ENCODE peak calls at places on chromosomes 11 and 22, in six cellular contexts. One of them, this sample, is unnamed.

GRCh38 chr11:79314906-79315689 is 125.7 kb downstream of the TENM4 start:
- DNase-seq in mesendoderm: peak; percentile 70
- DNase-seq in CD8-positive, alpha-beta memory T cell: no peak
- DNase-seq in ovary: no peak
- DNase-seq in cardiac muscle cell: peak; percentile 80
- DNase-seq in lung: no peak
- DNase-seq in this sample: peak; percentile 33

GRCh38 chr22:27515091-27515523 is 286.4 kb downstream of the MN1 start:
- DNase-seq in mesendoderm: no peak
- DNase-seq in cardiac muscle cell: no peak
- DNase-seq in ovary: no peak
- DNase-seq in CD8-positive, alpha-beta memory T cell: no peak
- DNase-seq in lung: no peak
- DNase-seq in this sample: no peak

GRCh38 chr22:43152355-43153071 is 1.2 kb downstream of the TSPO start:
- DNase-seq in mesendoderm: peak; percentile 11
- DNase-seq in ovary: peak; percentile 52
- DNase-seq in CD8-positive, alpha-beta memory T cell: peak; percentile 47
- DNase-seq in lung: peak; percentile 81
- DNase-seq in cardiac muscle cell: no peak
- DNase-seq in this sample: no peak

GRCh38 chr11:15599376-15599775 is 484.7 kb downstream of the INSC start:
- DNase-seq in lung: no peak
- DNase-seq in cardiac muscle cell: no peak
- DNase-seq in ovary: no peak
- DNase-seq in mesendoderm: no peak
- DNase-seq in CD8-positive, alpha-beta memory T cell: no peak
- DNase-seq in this sample: no peak

GRCh38 chr11:76073716-76074115 is 132.6 kb downstream of the WNT11 start:
- DNase-seq in ovary: no peak
- DNase-seq in lung: no peak
- DNase-seq in mesendoderm: no peak
- DNase-seq in CD8-positive, alpha-beta memory T cell: no peak
- DNase-seq in cardiac muscle cell: no peak
- DNase-seq in this sample: no peak

GRCh38 chr11:93569496-93569895 is 26.3 kb upstream of the SMCO4 start:
- DNase-seq in lung: no peak
- DNase-seq in mesendoderm: no peak
- DNase-seq in CD8-positive, alpha-beta memory T cell: no peak
- DNase-seq in ovary: no peak
- DNase-seq in cardiac muscle cell: no peak
- DNase-seq in this sample: no peak

GRCh38 chr11:22920939-22921565 is 60.8 kb upstream of the CCDC179 start:
- DNase-seq in mesendoderm: peak; percentile 88
- DNase-seq in CD8-positive, alpha-beta memory T cell: no peak
- DNase-seq in ovary: no peak
- DNase-seq in cardiac muscle cell: peak; percentile 60
- DNase-seq in lung: no peak
- DNase-seq in this sample: peak; percentile 27

GRCh38 chr11:6586434-6587359 is 16.7 kb downstream of the RRP8 start:
- DNase-seq in mesendoderm: no peak
- DNase-seq in ovary: no peak
- DNase-seq in CD8-positive, alpha-beta memory T cell: no peak
- DNase-seq in lung: peak; percentile 25
- DNase-seq in cardiac muscle cell: no peak
- DNase-seq in this sample: no peak

GRCh38 chr22:44336962-44337657 is 24.4 kb upstream of the SHISAL1 start:
- DNase-seq in CD8-positive, alpha-beta memory T cell: no peak
- DNase-seq in mesendoderm: no peak
- DNase-seq in lung: no peak
- DNase-seq in cardiac muscle cell: no peak
- DNase-seq in ovary: no peak
- DNase-seq in this sample: no peak

GRCh38 chr11:133019545-133019944 is 512.8 kb downstream of the OPCML start:
- DNase-seq in CD8-positive, alpha-beta memory T cell: no peak
- DNase-seq in mesendoderm: no peak
- DNase-seq in ovary: no peak
- DNase-seq in cardiac muscle cell: no peak
- DNase-seq in lung: no peak
- DNase-seq in this sample: no peak

GRCh38 chr11:94325681-94326080 is 21.3 kb downstream of the IZUMO1R start:
- DNase-seq in lung: no peak
- DNase-seq in cardiac muscle cell: peak; percentile 32
- DNase-seq in ovary: no peak
- DNase-seq in mesendoderm: peak; percentile 83
- DNase-seq in CD8-positive, alpha-beta memory T cell: peak; percentile 24
- DNase-seq in this sample: peak; percentile 31

GRCh38 chr22:24703101-24703500 is 71.4 kb downstream of the PIWIL3 start:
- DNase-seq in ovary: no peak
- DNase-seq in lung: no peak
- DNase-seq in CD8-positive, alpha-beta memory T cell: no peak
- DNase-seq in mesendoderm: no peak
- DNase-seq in cardiac muscle cell: no peak
- DNase-seq in this sample: no peak

GRCh38 chr11:87299041-87299481 is 261.3 kb downstream of the TMEM135 start:
- DNase-seq in lung: no peak
- DNase-seq in mesendoderm: peak; percentile 75
- DNase-seq in CD8-positive, alpha-beta memory T cell: no peak
- DNase-seq in cardiac muscle cell: no peak
- DNase-seq in ovary: no peak
- DNase-seq in this sample: no peak

GRCh38 chr11:117814766-117815261 is 9.7 kb downstream of the FXYD2 start:
- DNase-seq in CD8-positive, alpha-beta memory T cell: peak; percentile 71
- DNase-seq in cardiac muscle cell: peak; percentile 66
- DNase-seq in mesendoderm: no peak
- DNase-seq in lung: peak; percentile 69
- DNase-seq in ovary: no peak
- DNase-seq in this sample: no peak

GRCh38 chr11:32183512-32183911 is 92.6 kb downstream of the RCN1 start:
- DNase-seq in mesendoderm: no peak
- DNase-seq in lung: no peak
- DNase-seq in ovary: no peak
- DNase-seq in CD8-positive, alpha-beta memory T cell: no peak
- DNase-seq in cardiac muscle cell: no peak
- DNase-seq in this sample: no peak

GRCh38 chr11:101453682-101454081 is 130.1 kb downstream of the TRPC6 start:
- DNase-seq in ovary: no peak
- DNase-seq in CD8-positive, alpha-beta memory T cell: no peak
- DNase-seq in mesendoderm: no peak
- DNase-seq in cardiac muscle cell: no peak
- DNase-seq in lung: no peak
- DNase-seq in this sample: no peak

GRCh38 chr22:37336474-37337028 is 54.2 kb downstream of the CYTH4 start:
- DNase-seq in ovary: no peak
- DNase-seq in lung: no peak
- DNase-seq in cardiac muscle cell: no peak
- DNase-seq in mesendoderm: no peak
- DNase-seq in CD8-positive, alpha-beta memory T cell: no peak
- DNase-seq in this sample: no peak

GRCh38 chr11:1533342-1533725 is 38.7 kb downstream of the DUSP8 start:
- DNase-seq in mesendoderm: no peak
- DNase-seq in ovary: no peak
- DNase-seq in cardiac muscle cell: no peak
- DNase-seq in CD8-positive, alpha-beta memory T cell: no peak
- DNase-seq in lung: no peak
- DNase-seq in this sample: no peak

GRCh38 chr11:20088368-20089260 is 71.7 kb downstream of the DBX1 start:
- DNase-seq in CD8-positive, alpha-beta memory T cell: no peak
- DNase-seq in ovary: no peak
- DNase-seq in cardiac muscle cell: no peak
- DNase-seq in mesendoderm: no peak
- DNase-seq in lung: no peak
- DNase-seq in this sample: no peak

GRCh38 chr22:45903355-45904149 is 73.4 kb downstream of the WNT7B start:
- DNase-seq in cardiac muscle cell: no peak
- DNase-seq in lung: no peak
- DNase-seq in ovary: no peak
- DNase-seq in mesendoderm: no peak
- DNase-seq in CD8-positive, alpha-beta memory T cell: no peak
- DNase-seq in this sample: no peak

GRCh38 chr22:39908121-39908520 is 7.2 kb downstream of the GRAP2 start:
- DNase-seq in mesendoderm: no peak
- DNase-seq in cardiac muscle cell: no peak
- DNase-seq in CD8-positive, alpha-beta memory T cell: no peak
- DNase-seq in lung: no peak
- DNase-seq in ovary: no peak
- DNase-seq in this sample: no peak

GRCh38 chr11:70494559-70495350 is 96.4 kb downstream of the CTTN start:
- DNase-seq in CD8-positive, alpha-beta memory T cell: no peak
- DNase-seq in lung: no peak
- DNase-seq in ovary: peak; percentile 4
- DNase-seq in mesendoderm: no peak
- DNase-seq in cardiac muscle cell: no peak
- DNase-seq in this sample: no peak

GRCh38 chr11:46969379-46969778 is 32.8 kb downstream of the CSTPP1 start:
- DNase-seq in CD8-positive, alpha-beta memory T cell: no peak
- DNase-seq in ovary: no peak
- DNase-seq in mesendoderm: no peak
- DNase-seq in cardiac muscle cell: no peak
- DNase-seq in lung: no peak
- DNase-seq in this sample: no peak

GRCh38 chr11:46972821-46973220 is 36.3 kb downstream of the CSTPP1 start:
- DNase-seq in mesendoderm: no peak
- DNase-seq in cardiac muscle cell: no peak
- DNase-seq in lung: no peak
- DNase-seq in ovary: no peak
- DNase-seq in CD8-positive, alpha-beta memory T cell: no peak
- DNase-seq in this sample: no peak

GRCh38 chr11:46976182-46976854 is 39.8 kb downstream of the CSTPP1 start:
- DNase-seq in cardiac muscle cell: no peak
- DNase-seq in CD8-positive, alpha-beta memory T cell: no peak
- DNase-seq in ovary: no peak
- DNase-seq in lung: no peak
- DNase-seq in mesendoderm: no peak
- DNase-seq in this sample: no peak

GRCh38 chr11:46970913-46971625 is 34.5 kb downstream of the CSTPP1 start:
- DNase-seq in lung: no peak
- DNase-seq in CD8-positive, alpha-beta memory T cell: no peak
- DNase-seq in cardiac muscle cell: no peak
- DNase-seq in ovary: no peak
- DNase-seq in mesendoderm: no peak
- DNase-seq in this sample: no peak

GRCh38 chr11:46972343-46972742 is 35.8 kb downstream of the CSTPP1 start:
- DNase-seq in CD8-positive, alpha-beta memory T cell: no peak
- DNase-seq in cardiac muscle cell: no peak
- DNase-seq in ovary: no peak
- DNase-seq in mesendoderm: no peak
- DNase-seq in lung: no peak
- DNase-seq in this sample: no peak
- H3K36me3 ChIP-seq in CD8-positive, alpha-beta memory T cell: no peaks in the 10 kb centered on the region
- H3K36me3 ChIP-seq in cardiac muscle cell: no peaks in the 10 kb centered on the region
- H3K36me3 ChIP-seq in ovary: no peaks in the 10 kb centered on the region
- H3K36me3 ChIP-seq in mesendoderm: no peaks in the 10 kb centered on the region
- H3K36me3 ChIP-seq in lung: no peaks in the 10 kb centered on the region
- H3K36me3 ChIP-seq in this sample: no peaks in the 10 kb centered on the region

DNA sequence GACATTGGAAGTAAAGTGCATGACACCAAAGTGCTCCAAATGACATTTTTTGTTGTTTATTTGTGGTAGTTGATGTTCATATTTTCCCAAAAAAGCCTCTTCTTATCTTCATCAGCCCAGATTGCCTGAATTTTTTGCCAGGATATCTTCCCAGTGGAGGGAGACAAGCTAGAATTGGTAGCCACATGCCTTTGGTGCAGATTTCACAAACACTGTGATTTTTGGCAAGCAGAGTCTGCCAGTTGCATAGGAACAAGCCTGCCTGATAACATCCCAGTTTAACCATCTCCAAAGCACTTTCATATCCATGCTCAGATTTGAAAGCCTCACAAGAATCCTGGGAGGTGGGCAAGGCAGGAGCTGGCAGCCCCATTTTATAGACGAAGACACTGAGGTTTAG is 102.3 kb upstream of the SYT13 start:
- DNase-seq in ovary: no peak
- DNase-seq in cardiac muscle cell: no peak
- DNase-seq in CD8-positive, alpha-beta memory T cell: no peak
- DNase-seq in lung: no peak
- DNase-seq in mesendoderm: no peak
- DNase-seq in this sample: no peak
- H3K4me3 ChIP-seq in ovary: no peak overlapping the region
- H3K4me3 ChIP-seq in cardiac muscle cell: no peak overlapping the region
- H3K4me3 ChIP-seq in CD8-positive, alpha-beta memory T cell: no peak overlapping the region
- H3K4me3 ChIP-seq in lung: no peak overlapping the region
- H3K4me3 ChIP-seq in mesendoderm: no peak overlapping the region
- H3K4me3 ChIP-seq in this sample: no peak overlapping the region

GRCh38 chr11:10654211-10655150 is 39.1 kb downstream of the IRAG1 start:
- DNase-seq in mesendoderm: peak; percentile 80
- DNase-seq in lung: no peak
- DNase-seq in CD8-positive, alpha-beta memory T cell: peak; percentile 3
- DNase-seq in ovary: no peak
- DNase-seq in cardiac muscle cell: peak; percentile 42
- DNase-seq in this sample: peak; percentile 43

GRCh38 chr11:10653242-10653641 is 40.3 kb downstream of the IRAG1 start:
- DNase-seq in lung: no peak
- DNase-seq in mesendoderm: no peak
- DNase-seq in cardiac muscle cell: no peak
- DNase-seq in ovary: no peak
- DNase-seq in CD8-positive, alpha-beta memory T cell: no peak
- DNase-seq in this sample: no peak

GRCh38 chr11:10655931-10656576 is 37.5 kb downstream of the IRAG1 start:
- DNase-seq in cardiac muscle cell: no peak
- DNase-seq in ovary: no peak
- DNase-seq in mesendoderm: no peak
- DNase-seq in lung: no peak
- DNase-seq in CD8-positive, alpha-beta memory T cell: no peak
- DNase-seq in this sample: no peak

GRCh38 chr11:10657308-10658271 is 36.0 kb downstream of the IRAG1 start:
- DNase-seq in CD8-positive, alpha-beta memory T cell: no peak
- DNase-seq in ovary: no peak
- DNase-seq in mesendoderm: no peak
- DNase-seq in cardiac muscle cell: no peak
- DNase-seq in lung: no peak
- DNase-seq in this sample: no peak

GRCh38 chr11:10655227-10655626 is 38.3 kb downstream of the IRAG1 start:
- DNase-seq in CD8-positive, alpha-beta memory T cell: no peak
- DNase-seq in lung: no peak
- DNase-seq in ovary: no peak
- DNase-seq in mesendoderm: no peak
- DNase-seq in cardiac muscle cell: no peak
- DNase-seq in this sample: no peak
- H3K4me1 ChIP-seq in CD8-positive, alpha-beta memory T cell: no peaks in the 10 kb centered on the region
- H3K4me1 ChIP-seq in lung: no peaks in the 10 kb centered on the region
- H3K4me1 ChIP-seq in ovary: peaks cover 39% of the 10 kb centered on the region
- H3K4me1 ChIP-seq in mesendoderm: no peaks in the 10 kb centered on the region
- H3K4me1 ChIP-seq in cardiac muscle cell: peaks cover 15% of the 10 kb centered on the region
- H3K4me1 ChIP-seq in this sample: peaks cover 1% of the 10 kb centered on the region

GRCh38 chr22:32389685-32390084 is 22.4 kb downstream of the RTCB start:
- DNase-seq in CD8-positive, alpha-beta memory T cell: no peak
- DNase-seq in ovary: no peak
- DNase-seq in lung: no peak
- DNase-seq in mesendoderm: peak; percentile 31
- DNase-seq in cardiac muscle cell: peak; percentile 23
- DNase-seq in this sample: no peak
- H3K36me3 ChIP-seq in CD8-positive, alpha-beta memory T cell: peaks cover 28% of the 10 kb centered on the region
- H3K36me3 ChIP-seq in ovary: no peaks in the 10 kb centered on the region
- H3K36me3 ChIP-seq in lung: peaks cover 40% of the 10 kb centered on the region
- H3K36me3 ChIP-seq in mesendoderm: peaks cover 16% of the 10 kb centered on the region
- H3K36me3 ChIP-seq in cardiac muscle cell: peaks cover 47% of the 10 kb centered on the region
- H3K36me3 ChIP-seq in this sample: peaks cover 24% of the 10 kb centered on the region

This sample was measured in iPS DF 6.9.